ENCODE peak calls at places on chromosome 2, in eight cellular contexts. T, E, S, U, C, Y, B and D are unnamed samples.

GRCh38 chr2:236417150-236417549 is 152.5 kb upstream of the ACKR3 start:
- DNase-seq in Y (no peak), U (no peak), S (no peak), B (no peak), E (no peak), C (no peak), T (no peak), D (no peak)

GRCh38 chr2:96873651-96874096 is 3.8 kb upstream of the SEMA4C start:
- DNase-seq in Y (no peak), C (no peak), U (no peak), E (no peak), S (no peak), T (no peak), B (no peak), D (no peak)

GRCh38 chr2:181312515-181312927 is 144.7 kb upstream of the ITGA4 start:
- DNase-seq in S (no peak), T (no peak), C (no peak), B (no peak), E (no peak), U (no peak), Y (no peak), D (no peak)

GRCh38 chr2:95700554-95700953 is 108.8 kb downstream of the TRIM43 start:
- DNase-seq in Y (no peak), E (no peak), T (peak), B (no peak), U (no peak), C (no peak), S (no peak), D (no peak)

GRCh38 chr2:40101076-40101688 is 322.1 kb upstream of the THUMPD2 start:
- DNase-seq in U (no peak), C (peak), S (no peak), E (no peak), Y (peak), T (no peak), B (peak), D (no peak)

GRCh38 chr2:41940715-41941114 is 107.1 kb upstream of the PKDCC start:
- DNase-seq in E (no peak), B (peak), S (no peak), U (no peak), C (no peak), Y (no peak), T (no peak), D (no peak)

GRCh38 chr2:105873281-105873680 is 128.6 kb downstream of the NCK2 start:
- DNase-seq in C (no peak), U (no peak), B (no peak), E (no peak), S (no peak), Y (no peak), T (no peak), D (no peak)

GRCh38 chr2:111622859-111623258 is 261.1 kb downstream of the ANAPC1 start:
- DNase-seq in E (no peak), C (peak), B (peak), T (peak), U (no peak), Y (no peak), S (no peak), D (no peak)

GRCh38 chr2:97869722-97870346 is 125.9 kb downstream of the TMEM131 start:
- DNase-seq in C (no peak), Y (no peak), U (no peak), S (no peak), T (no peak), E (no peak), B (no peak), D (no peak)

GRCh38 chr2:68237404-68237803 is 14.9 kb downstream of the PPP3R1 start:
- DNase-seq in Y (no peak), B (no peak), E (no peak), C (peak), U (no peak), S (no peak), T (no peak), D (no peak)

GRCh38 chr2:10538224-10538894 is 90.2 kb upstream of the ODC1 start:
- DNase-seq in E (peak), S (no peak), U (no peak), T (peak), B (peak), Y (no peak), C (peak), D (no peak)

GRCh38 chr2:84701880-84702279 is 179.0 kb downstream of the TRABD2A start:
- DNase-seq in T (peak), B (peak), C (peak), Y (no peak), U (no peak), S (no peak), E (no peak), D (no peak)

GRCh38 chr2:72011356-72011661 is 136.4 kb downstream of the CYP26B1 start:
- DNase-seq in S (no peak), T (no peak), C (no peak), U (no peak), B (no peak), E (no peak), Y (no peak), D (no peak)

GRCh38 chr2:99256677-99257076 is 1.2 kb upstream of the LYG2 start:
- DNase-seq in U (no peak), S (no peak), B (peak), T (peak), E (peak), C (no peak), Y (no peak), D (no peak)

GRCh38 chr2:23703583-23704385 is 223.1 kb downstream of the ATAD2B start:
- DNase-seq in E (no peak), U (no peak), T (no peak), Y (no peak), C (no peak), B (peak), S (no peak), D (no peak)

GRCh38 chr2:158391876-158392275 is 64.7 kb downstream of the CCDC148 start:
- DNase-seq in T (peak), U (no peak), C (no peak), Y (no peak), S (no peak), E (peak), B (peak), D (no peak)

GRCh38 chr2:105977212-105977611 is 216.9 kb downstream of the UXS1 start:
- DNase-seq in S (no peak), B (peak), E (peak), T (peak), C (peak), U (no peak), Y (no peak), D (no peak)

GRCh38 chr2:158953454-158953853 is 15.0 kb upstream of the TANC1 start:
- DNase-seq in E (no peak), C (no peak), U (no peak), S (no peak), Y (no peak), T (no peak), B (peak), D (no peak)

GRCh38 chr2:62724886-62725711 is 19.6 kb downstream of the EHBP1 start:
- DNase-seq in B (no peak), T (no peak), S (peak), Y (peak), C (no peak), U (no peak), E (peak), D (no peak)

GRCh38 chr2:142536501-142536900 is 341.0 kb upstream of the KYNU start:
- DNase-seq in B (no peak), U (no peak), S (no peak), T (no peak), Y (no peak), E (no peak), C (no peak), D (no peak)

GRCh38 chr2:226447896-226448295 is 351.7 kb downstream of the IRS1 start:
- DNase-seq in C (peak), B (peak), S (no peak), U (no peak), E (no peak), T (peak), Y (no peak), D (no peak)

GRCh38 chr2:54482725-54483124 is 26.6 kb downstream of the SPTBN1 start:
- DNase-seq in U (no peak), B (peak), T (peak), Y (peak), C (peak), S (no peak), E (peak), D (no peak)

GRCh38 chr2:168545439-168546082 is 89.5 kb downstream of the CERS6 start:
- DNase-seq in Y (peak), U (no peak), B (peak), T (peak), C (peak), E (peak), S (no peak), D (no peak)

GRCh38 chr2:234950730-234951385 is 959 bp upstream of the SH3BP4 start:
- DNase-seq in S (no peak), E (no peak), B (peak), T (peak), Y (peak), C (no peak), U (no peak), D (no peak)

GRCh38 chr2:73838889-73839539 is 10.3 kb downstream of the STAMBP start:
- DNase-seq in T (no peak), E (no peak), C (peak), S (no peak), B (peak), U (no peak), Y (no peak), D (no peak)

GRCh38 chr2:186641807-186642321 is 52.0 kb upstream of the FAM171B start:
- DNase-seq in S (no peak), E (peak), B (peak), Y (peak), C (peak), T (peak), U (no peak), D (peak)

GRCh38 chr2:17615728-17616351 is 75.3 kb downstream of the VSNL1 start:
- DNase-seq in T (peak), C (no peak), Y (no peak), U (no peak), B (peak), S (no peak), E (peak), D (no peak)

GRCh38 chr2:3179208-3179607 is 198.4 kb downstream of the EIPR1 start:
- DNase-seq in U (no peak), C (no peak), S (peak), T (no peak), B (no peak), Y (peak), E (no peak), D (peak)

GRCh38 chr2:219720956-219721355 is 93.5 kb downstream of the SLC4A3 start:
- DNase-seq in S (no peak), Y (no peak), C (no peak), T (no peak), E (no peak), U (no peak), B (no peak), D (no peak)

GRCh38 chr2:46999084-46999483 is 83.5 kb upstream of the MCFD2 start:
- DNase-seq in Y (no peak), B (no peak), C (no peak), T (no peak), S (no peak), U (no peak), E (no peak), D (no peak)

GRCh38 chr2:64987001-64987962 is 1.9 kb upstream of the SLC1A4 start:
- DNase-seq in B (peak), E (no peak), Y (no peak), U (no peak), T (peak), C (no peak), S (no peak), D (no peak)

GRCh38 chr2:219054956-219055903 is 5.5 kb downstream of the IHH start:
- DNase-seq in U (no peak), T (no peak), B (no peak), E (no peak), Y (no peak), C (no peak), S (no peak), D (no peak)

GRCh38 chr2:102895386-102895785 is 133.6 kb downstream of the TMEM182 start:
- DNase-seq in T (no peak), U (no peak), B (no peak), E (no peak), Y (no peak), C (no peak), S (no peak), D (no peak)

GRCh38 chr2:137659616-137660015 is 304.7 kb upstream of the HNMT start:
- DNase-seq in S (no peak), B (no peak), C (peak), U (no peak), Y (no peak), T (peak), E (no peak), D (no peak)
- TF ChIP-seq CTCF in S (no peak), B (no peak), C (peak), U (no peak), Y (peak), T (peak), E (no peak), D (peak)

GRCh38 chr2:170235860-170236638 is 58.1 kb downstream of the MYO3B start:
- DNase-seq in U (peak), E (peak), B (peak), T (peak), Y (peak), S (no peak), C (peak), D (peak)
- TF ChIP-seq CTCF in U (peak), E (peak), B (peak), T (peak), Y (peak), S (peak), C (peak), D (peak)

GRCh38 chr2:59029058-59029457 is 787.9 kb upstream of the FANCL start:
- DNase-seq in T (no peak), E (no peak), C (no peak), Y (no peak), B (no peak), S (peak), U (no peak), D (no peak)

GRCh38 chr2:59027320-59027719 is 786.2 kb upstream of the FANCL start:
- DNase-seq in C (no peak), U (no peak), E (no peak), Y (no peak), T (no peak), S (no peak), B (no peak), D (no peak)

GRCh38 chr2:59019551-59020164 is 778.5 kb upstream of the FANCL start:
- DNase-seq in T (no peak), Y (no peak), U (no peak), B (no peak), S (no peak), C (no peak), E (no peak), D (no peak)

GRCh38 chr2:59021786-59022185 is 780.7 kb upstream of the FANCL start:
- DNase-seq in E (no peak), U (no peak), T (no peak), C (no peak), B (no peak), Y (no peak), S (no peak), D (no peak)

GRCh38 chr2:59025157-59025757 is 784.1 kb upstream of the FANCL start:
- DNase-seq in U (peak), S (peak), E (peak), B (peak), T (peak), C (no peak), Y (peak), D (no peak)
- TF ChIP-seq CTCF in U (peak), S (peak), E (peak), B (peak), T (peak), C (peak), Y (peak), D (peak)

DNA sequence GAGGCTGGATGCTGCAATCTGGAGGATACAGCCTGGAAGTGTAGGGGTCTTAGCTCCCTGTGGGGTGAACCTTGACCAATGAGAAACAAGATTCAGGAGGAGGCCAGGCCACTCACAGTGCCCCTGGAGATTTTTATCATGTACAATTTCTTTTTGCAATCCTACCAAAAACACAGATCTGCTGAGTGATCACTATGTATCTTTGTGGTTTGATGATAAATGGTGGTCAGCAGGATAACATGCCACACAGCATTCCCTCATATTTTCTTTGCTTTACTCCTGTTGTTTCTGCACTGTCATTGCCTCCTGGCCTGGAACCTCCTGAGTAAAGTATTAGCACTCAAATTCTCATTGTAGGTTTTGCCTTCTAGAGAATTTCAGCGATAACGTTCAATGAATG is 357.9 kb downstream of the THSD7B start:
- DNase-seq in T (peak), E (no peak), B (peak), U (no peak), C (peak), Y (no peak), S (no peak), D (no peak)
- TF ChIP-seq CTCF in T (no peak), E (no peak), B (no peak), U (no peak), C (no peak), Y (no peak), S (no peak), D (no peak)

GRCh38 chr2:197207106-197207505 is 103.5 kb downstream of the ANKRD44 start:
- DNase-seq in Y (peak), U (no peak), S (no peak), E (no peak), C (no peak), T (no peak), B (peak), D (no peak)

GRCh38 chr2:197209274-197209673 is 101.3 kb downstream of the ANKRD44 start:
- DNase-seq in U (no peak), T (no peak), Y (no peak), B (no peak), S (no peak), E (no peak), C (no peak), D (no peak)

GRCh38 chr2:197208029-197208428 is 102.6 kb downstream of the ANKRD44 start:
- DNase-seq in U (no peak), S (no peak), B (no peak), Y (no peak), E (no peak), C (no peak), T (no peak), D (no peak)

GRCh38 chr2:197208841-197209240 is 101.7 kb downstream of the ANKRD44 start:
- DNase-seq in S (no peak), B (no peak), Y (no peak), T (peak), U (no peak), C (no peak), E (no peak), D (no peak)

DNA sequence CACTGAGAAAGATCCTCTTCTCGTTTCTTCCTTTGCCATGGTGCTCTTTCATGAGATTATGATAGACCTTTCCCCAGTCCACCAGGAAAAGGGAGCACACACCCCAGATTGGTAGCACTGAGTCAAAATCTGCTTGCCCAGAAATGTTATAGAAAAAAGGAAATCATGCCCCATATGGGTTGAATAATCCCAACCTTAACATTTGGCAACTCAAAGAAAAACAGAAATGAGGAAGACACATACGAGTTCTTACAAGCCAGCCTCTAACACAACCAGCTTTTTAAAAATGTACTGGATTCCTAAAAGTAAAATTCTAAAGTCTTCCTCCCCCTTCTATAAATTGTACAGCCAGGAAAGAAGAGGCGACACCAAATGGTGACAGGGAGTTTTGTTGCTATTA is 103.0 kb downstream of the ANKRD44 start:
- DNase-seq in C (no peak), T (no peak), Y (no peak), B (no peak), E (no peak), U (no peak), S (no peak), D (no peak)
- TF ChIP-seq CTCF in C (no peak), T (no peak), Y (no peak), B (no peak), E (no peak), U (no peak), S (no peak), D (no peak)